ENCODE peak calls at places on chromosomes 6 and 20, in ten cellular contexts. Q is cardiac fibroblast, L is HL-60, C is glutamatergic neuron, D is GM20000, G is progenitor cell of endocrine pancreas, P is heart right ventricle, T is natural killer cell, A is tibial nerve, Z is WTC11. I is an unnamed sample.

GRCh38 chr20:47126709-47127108 is 229.8 kb downstream of the ZMYND8 start:
- DNase-seq in G (no peak), P (no peak), L (no peak), Z (no peak), D (no peak), T (no peak), Q (peak; percentile 81), C (no peak), A (no peak), I (no peak)

GRCh38 chr6:797479-798077 is 104.6 kb upstream of the EXOC2 start:
- DNase-seq in D (peak; percentile 36), P (no peak), C (no peak), A (no peak), G (peak; percentile 21), Q (peak; percentile 71), Z (peak; percentile 40), L (no peak), T (no peak), I (no peak)

GRCh38 chr6:31114540-31114876 is at the start of gene PSORS1C1:
- DNase-seq in P (peak; percentile 76), G (no peak), C (no peak), Q (peak; percentile 93), Z (no peak), T (no peak), A (peak; percentile 33), D (no peak), L (no peak), I (peak; percentile 87)

GRCh38 chr20:17609978-17610377 is 40.1 kb downstream of the DSTN start:
- DNase-seq in C (no peak), Z (no peak), A (no peak), D (no peak), T (no peak), P (no peak), L (no peak), G (no peak), Q (no peak), I (no peak)

GRCh38 chr20:7503501-7503900 is 436.8 kb downstream of the HAO1 start:
- DNase-seq in P (no peak), A (no peak), L (no peak), D (no peak), Q (no peak), G (no peak), Z (no peak), C (no peak), T (no peak), I (no peak)

GRCh38 chr20:8057871-8058270 is 38.3 kb upstream of the TMX4 start:
- DNase-seq in Z (no peak), D (no peak), G (no peak), T (no peak), Q (no peak), A (no peak), L (no peak), C (no peak), P (no peak), I (no peak)

GRCh38 chr6:46735720-46736031 is 501 bp upstream of the PLA2G7 start:
- DNase-seq in D (no peak), L (no peak), Z (no peak), C (no peak), P (no peak), T (no peak), G (no peak), Q (no peak), A (no peak), I (no peak)

GRCh38 chr6:130775421-130776012 is 51.7 kb upstream of the SMLR1 start:
- DNase-seq in D (no peak), L (no peak), A (no peak), T (no peak), G (no peak), Z (no peak), P (no peak), C (no peak), Q (peak; percentile 42), I (no peak)

GRCh38 chr6:121592955-121593665 is 157.7 kb downstream of the GJA1 start:
- DNase-seq in T (no peak), L (no peak), P (no peak), C (no peak), Q (no peak), G (no peak), Z (no peak), A (no peak), D (no peak), I (no peak)

GRCh38 chr20:858011-858410 is 24.5 kb downstream of the FAM110A start:
- DNase-seq in C (no peak), D (no peak), Z (no peak), G (no peak), L (no peak), P (no peak), Q (no peak), A (no peak), T (no peak), I (no peak)

GRCh38 chr6:20581070-20581469 is 46.8 kb downstream of the CDKAL1 start:
- DNase-seq in A (no peak), T (no peak), D (no peak), Q (no peak), G (no peak), Z (no peak), P (no peak), C (no peak), L (no peak), I (no peak)

GRCh38 chr6:42100029-42100901 is 42.2 kb downstream of the C6orf132 start:
- DNase-seq in Z (no peak), G (no peak), D (no peak), T (no peak), P (no peak), A (no peak), Q (peak; percentile 80), L (no peak), C (no peak), I (no peak)

GRCh38 chr6:167689751-167690150 is 137.0 kb upstream of the AFDN start:
- DNase-seq in D (no peak), Q (no peak), G (no peak), T (no peak), P (no peak), Z (no peak), L (no peak), A (no peak), C (no peak), I (no peak)

GRCh38 chr6:36735110-36735971 is 37.7 kb downstream of the RAB44 start:
- DNase-seq in P (peak; percentile 80), A (peak; percentile 73), D (peak; percentile 63), Q (peak; percentile 68), T (peak; percentile 29), L (peak; percentile 38), C (no peak), Z (no peak), G (no peak), I (peak; percentile 86)

GRCh38 chr20:49948809-49949507 is 12.8 kb downstream of the RNF114 start:
- DNase-seq in T (no peak), C (no peak), D (no peak), P (no peak), Q (peak; percentile 93), L (no peak), G (no peak), A (no peak), Z (no peak), I (no peak)

GRCh38 chr6:35148167-35148741 is 7.1 kb upstream of the TCP11 start:
- DNase-seq in A (no peak), C (no peak), G (no peak), L (no peak), D (no peak), Z (peak; percentile 69), P (no peak), Q (peak; percentile 91), T (no peak), I (no peak)

GRCh38 chr6:17042422-17043147 is 59.3 kb upstream of the STMND1 start:
- DNase-seq in A (no peak), G (no peak), P (no peak), T (no peak), L (no peak), D (no peak), Z (peak; percentile 57), C (peak; percentile 25), Q (peak; percentile 56), I (no peak)

GRCh38 chr6:17813561-17813960 is 106.8 kb upstream of the NUP153 start:
- DNase-seq in A (no peak), L (no peak), Q (no peak), D (no peak), T (no peak), P (no peak), C (no peak), Z (no peak), G (no peak), I (no peak)

GRCh38 chr20:17911927-17912326 is 56.7 kb downstream of the SNX5 start:
- DNase-seq in P (no peak), L (no peak), Z (no peak), T (no peak), Q (no peak), D (no peak), C (no peak), A (no peak), G (no peak), I (no peak)

GRCh38 chr6:156852147-156852857 is 75.1 kb downstream of the ARID1B start:
- DNase-seq in A (no peak), Z (no peak), T (no peak), D (no peak), C (no peak), Q (no peak), P (no peak), L (no peak), G (no peak), I (no peak)
- TF ChIP-seq CTCF in A (no peak), Z (no peak), T (no peak), D (no peak), C (no peak), Q (no peak), P (no peak), L (no peak), G (no peak), I (no peak)

GRCh38 chr6:119067091-119067490 is 11.4 kb downstream of the FAM184A start:
- DNase-seq in G (no peak), C (no peak), T (no peak), Z (no peak), A (no peak), Q (no peak), D (no peak), L (no peak), P (no peak), I (no peak)
- TF ChIP-seq CTCF in G (no peak), C (no peak), T (no peak), Z (no peak), A (no peak), Q (no peak), D (no peak), L (no peak), P (no peak), I (no peak)

GRCh38 chr6:161374971-161375873 is 101.4 kb upstream of the AGPAT4 start:
- DNase-seq in L (peak; percentile 49), A (peak; percentile 39), C (peak; percentile 40), D (no peak), Z (peak; percentile 57), Q (peak; percentile 24), P (peak; percentile 48), T (no peak), G (no peak), I (peak; percentile 77)
- TF ChIP-seq CTCF in L (no peak), A (no peak), C (no peak), D (no peak), Z (no peak), Q (peak; percentile 27), P (no peak), T (no peak), G (peak; percentile 51), I (no peak)

GRCh38 chr6:82711992-82712788 is 348.6 kb downstream of the TPBG start:
- DNase-seq in Q (peak; percentile 16), Z (no peak), L (no peak), G (no peak), A (peak; percentile 27), T (no peak), D (no peak), P (no peak), C (no peak), I (no peak)

GRCh38 chr6:82711105-82711829 is 347.6 kb downstream of the TPBG start:
- DNase-seq in C (peak; percentile 24), G (no peak), L (no peak), P (no peak), A (no peak), D (no peak), Q (no peak), Z (no peak), T (no peak), I (no peak)

GRCh38 chr6:82712826-82713225 is 349.2 kb downstream of the TPBG start:
- DNase-seq in D (peak; percentile 32), P (no peak), T (no peak), A (no peak), Z (no peak), G (no peak), L (no peak), C (no peak), Q (peak; percentile 14), I (no peak)
- TF ChIP-seq CTCF in D (peak; percentile 27), P (no peak), T (no peak), A (no peak), Z (peak; percentile 45), G (peak; percentile 60), L (no peak), C (peak; percentile 72), Q (peak; percentile 32), I (no peak)

I was measured in upper lobe of left lung.